ENCODE peak calls at places on chromosomes 2 and 18, in eight cellular contexts. B, X, R, W, D, T, K and E are unnamed samples.

GRCh38 chr2:230717595-230717994 is 5.0 kb downstream of the CAB39 start:
- DNase-seq in B (no peak), X (no peak), D (no peak), K (peak), W (no peak), T (no peak), R (no peak), E (no peak)

GRCh38 chr2:175605989-175606841 is 395.9 kb downstream of the LNPK start:
- DNase-seq in R (no peak), T (no peak), X (no peak), W (no peak), B (no peak), D (peak), K (no peak), E (no peak)

GRCh38 chr18:4108016-4108415 is 347.1 kb downstream of the DLGAP1 start:
- DNase-seq in B (no peak), T (no peak), X (no peak), D (no peak), K (no peak), W (no peak), R (no peak), E (no peak)

GRCh38 chr2:178271629-178272333 is 77.5 kb downstream of the OSBPL6 start:
- DNase-seq in T (no peak), R (no peak), K (no peak), W (no peak), X (no peak), D (peak), B (peak), E (peak)

GRCh38 chr2:70898363-70899240 is 37.1 kb upstream of the ATP6V1B1 start:
- DNase-seq in X (no peak), B (no peak), K (no peak), W (no peak), R (no peak), T (no peak), D (no peak), E (no peak)

GRCh38 chr2:205545971-205546370 is 136.3 kb upstream of the NRP2 start:
- DNase-seq in D (no peak), B (no peak), T (no peak), R (no peak), W (no peak), K (no peak), X (no peak), E (no peak)

GRCh38 chr2:143521404-143521803 is 392.2 kb downstream of the ARHGAP15 start:
- DNase-seq in K (no peak), R (no peak), B (no peak), D (no peak), W (no peak), T (no peak), X (no peak), E (no peak)

GRCh38 chr18:48460929-48461583 is 51.9 kb upstream of the ZBTB7C start:
- DNase-seq in K (no peak), X (no peak), W (no peak), T (peak), B (no peak), D (no peak), R (no peak), E (peak)

GRCh38 chr2:40372586-40372985 is 79.3 kb downstream of the SLC8A1 start:
- DNase-seq in R (no peak), W (no peak), T (no peak), K (no peak), B (no peak), D (no peak), X (no peak), E (no peak)

GRCh38 chr18:58953627-58954026 is 89.0 kb downstream of the ZNF532 start:
- DNase-seq in D (no peak), W (no peak), R (peak), T (no peak), X (peak), B (no peak), K (no peak), E (no peak)

GRCh38 chr2:138609446-138609845 is 107.9 kb downstream of the SPOPL start:
- DNase-seq in D (no peak), R (no peak), X (no peak), K (no peak), B (no peak), T (no peak), W (no peak), E (no peak)